ENCODE peak calls at places on chromosome 9, in six cellular contexts. One of them, this sample, is unnamed.

GRCh38 chr9:112059145-112059979 is 115.7 kb downstream of the SUSD1 start:
- DNase-seq in tibial nerve: peak; percentile 29
- DNase-seq in heart left ventricle: no peak
- DNase-seq in A549: peak; percentile 74
- DNase-seq in body of pancreas: peak; percentile 63
- DNase-seq in gastrocnemius medialis: no peak
- DNase-seq in this sample: no peak

GRCh38 chr9:91200692-91201336 is 160.9 kb downstream of the AUH start:
- DNase-seq in tibial nerve: no peak
- DNase-seq in body of pancreas: no peak
- DNase-seq in heart left ventricle: no peak
- DNase-seq in gastrocnemius medialis: no peak
- DNase-seq in A549: no peak
- DNase-seq in this sample: no peak

GRCh38 chr9:85858351-85858750 is 82.6 kb upstream of the NAA35 start:
- DNase-seq in heart left ventricle: no peak
- DNase-seq in A549: no peak
- DNase-seq in tibial nerve: no peak
- DNase-seq in gastrocnemius medialis: no peak
- DNase-seq in body of pancreas: no peak
- DNase-seq in this sample: no peak

GRCh38 chr9:98974106-98974505 is 30.4 kb downstream of the COL15A1 start:
- DNase-seq in tibial nerve: no peak
- DNase-seq in gastrocnemius medialis: no peak
- DNase-seq in heart left ventricle: no peak
- DNase-seq in A549: no peak
- DNase-seq in body of pancreas: no peak
- DNase-seq in this sample: no peak

GRCh38 chr9:79176298-79176697 is 395.5 kb upstream of the TLE4 start:
- DNase-seq in gastrocnemius medialis: no peak
- DNase-seq in A549: no peak
- DNase-seq in heart left ventricle: no peak
- DNase-seq in body of pancreas: no peak
- DNase-seq in tibial nerve: no peak
- DNase-seq in this sample: no peak

GRCh38 chr9:83935276-83935890 is 14.2 kb upstream of the KIF27 start:
- DNase-seq in A549: no peak
- DNase-seq in body of pancreas: peak; percentile 56
- DNase-seq in heart left ventricle: no peak
- DNase-seq in tibial nerve: no peak
- DNase-seq in gastrocnemius medialis: no peak
- DNase-seq in this sample: no peak

GRCh38 chr9:133666387-133666786 is 30.2 kb downstream of the DBH start:
- DNase-seq in heart left ventricle: no peak
- DNase-seq in A549: no peak
- DNase-seq in tibial nerve: no peak
- DNase-seq in body of pancreas: no peak
- DNase-seq in gastrocnemius medialis: no peak
- DNase-seq in this sample: no peak

GRCh38 chr9:137753192-137753765 is 124.3 kb upstream of the CACNA1B start:
- DNase-seq in tibial nerve: no peak
- DNase-seq in body of pancreas: no peak
- DNase-seq in heart left ventricle: no peak
- DNase-seq in A549: no peak
- DNase-seq in gastrocnemius medialis: no peak
- DNase-seq in this sample: no peak

GRCh38 chr9:112477330-112477729 is 9.3 kb upstream of the KIAA1958 start:
- DNase-seq in tibial nerve: no peak
- DNase-seq in body of pancreas: no peak
- DNase-seq in A549: no peak
- DNase-seq in heart left ventricle: no peak
- DNase-seq in gastrocnemius medialis: no peak
- DNase-seq in this sample: no peak

GRCh38 chr9:92325269-92325990 is at the start of the genes CENPP and NOL8:
- DNase-seq in tibial nerve: peak; percentile 80
- DNase-seq in gastrocnemius medialis: peak; percentile 80
- DNase-seq in heart left ventricle: peak; percentile 89
- DNase-seq in A549: peak; percentile 89
- DNase-seq in body of pancreas: peak; percentile 85
- DNase-seq in this sample: peak; percentile 90
- TF ChIP-seq POLR2A in tibial nerve: no peak
- TF ChIP-seq POLR2A in gastrocnemius medialis: no peak
- TF ChIP-seq POLR2A in heart left ventricle: no peak
- TF ChIP-seq POLR2A in A549: peak; percentile 81
- TF ChIP-seq POLR2A in body of pancreas: peak; percentile 52
- TF ChIP-seq POLR2A in this sample: peak; percentile 76

GRCh38 chr9:129860653-129861446 is 25.6 kb downstream of the USP20 start:
- DNase-seq in heart left ventricle: no peak
- DNase-seq in body of pancreas: no peak
- DNase-seq in tibial nerve: no peak
- DNase-seq in gastrocnemius medialis: no peak
- DNase-seq in A549: no peak
- DNase-seq in this sample: peak; percentile 62

GRCh38 chr9:129857207-129857606 is 21.9 kb downstream of the USP20 start:
- DNase-seq in A549: no peak
- DNase-seq in tibial nerve: no peak
- DNase-seq in heart left ventricle: no peak
- DNase-seq in gastrocnemius medialis: no peak
- DNase-seq in body of pancreas: no peak
- DNase-seq in this sample: no peak

GRCh38 chr9:129854588-129855110 is 19.4 kb downstream of the USP20 start:
- DNase-seq in gastrocnemius medialis: no peak
- DNase-seq in A549: no peak
- DNase-seq in tibial nerve: no peak
- DNase-seq in body of pancreas: no peak
- DNase-seq in heart left ventricle: no peak
- DNase-seq in this sample: no peak

GRCh38 chr9:129861447-129861827 is 26.2 kb downstream of the USP20 start:
- DNase-seq in A549: no peak
- DNase-seq in body of pancreas: no peak
- DNase-seq in heart left ventricle: no peak
- DNase-seq in tibial nerve: no peak
- DNase-seq in gastrocnemius medialis: no peak
- DNase-seq in this sample: no peak

GRCh38 chr9:129858167-129858962 is 23.1 kb downstream of the USP20 start:
- DNase-seq in A549: no peak
- DNase-seq in body of pancreas: no peak
- DNase-seq in tibial nerve: no peak
- DNase-seq in heart left ventricle: no peak
- DNase-seq in gastrocnemius medialis: no peak
- DNase-seq in this sample: no peak
- TF ChIP-seq POLR2A in A549: no peak
- TF ChIP-seq POLR2A in body of pancreas: no peak
- TF ChIP-seq POLR2A in tibial nerve: no peak
- TF ChIP-seq POLR2A in heart left ventricle: no peak
- TF ChIP-seq POLR2A in gastrocnemius medialis: no peak
- TF ChIP-seq POLR2A in this sample: no peak

DNA sequence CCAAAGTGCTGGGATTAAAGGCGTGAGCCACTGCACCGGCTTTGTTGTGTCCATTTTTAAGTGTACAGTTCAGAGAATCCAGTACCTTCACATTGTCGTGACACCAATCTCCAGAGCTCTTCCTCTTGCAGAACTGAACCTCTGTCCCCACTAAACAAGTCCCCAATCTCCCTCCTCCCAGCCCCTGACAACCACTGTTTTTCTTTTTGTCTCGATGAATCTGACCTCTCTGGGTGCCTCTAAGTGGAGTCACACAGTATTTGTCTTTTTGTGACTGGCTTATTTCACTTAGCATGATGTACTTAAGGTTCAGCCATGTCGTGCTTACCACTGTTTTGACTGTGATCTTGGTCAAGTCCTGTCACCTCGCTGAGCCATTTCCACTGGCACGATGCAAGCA is 1.6 kb downstream of the WDR38 start:
- DNase-seq in body of pancreas: no peak
- DNase-seq in tibial nerve: no peak
- DNase-seq in heart left ventricle: no peak
- DNase-seq in gastrocnemius medialis: no peak
- DNase-seq in A549: no peak
- DNase-seq in this sample: peak; percentile 33
- TF ChIP-seq POLR2A in body of pancreas: no peak
- TF ChIP-seq POLR2A in tibial nerve: no peak
- TF ChIP-seq POLR2A in heart left ventricle: no peak
- TF ChIP-seq POLR2A in gastrocnemius medialis: no peak
- TF ChIP-seq POLR2A in A549: no peak
- TF ChIP-seq POLR2A in this sample: no peak

DNA sequence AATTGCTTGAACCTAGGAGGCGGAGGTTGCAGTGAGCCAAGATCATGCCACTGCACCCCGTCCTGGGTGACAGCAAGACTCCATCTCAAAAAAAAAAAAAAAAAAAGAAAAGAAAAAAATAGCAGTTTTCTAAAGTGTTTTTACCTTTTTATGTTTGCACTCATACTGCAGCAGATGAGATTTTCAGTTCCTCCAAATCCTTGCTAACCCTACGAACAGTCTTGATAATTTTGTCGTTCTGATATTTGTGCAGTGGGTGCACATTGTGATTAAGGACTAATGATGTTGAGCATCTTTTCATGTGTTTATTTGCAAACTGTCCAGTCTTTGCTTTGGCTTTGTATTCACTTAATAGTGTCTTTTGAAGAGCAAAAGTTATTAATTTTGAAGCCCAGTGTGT is 42.9 kb downstream of the ZCCHC7 start:
- DNase-seq in heart left ventricle: no peak
- DNase-seq in gastrocnemius medialis: no peak
- DNase-seq in body of pancreas: no peak
- DNase-seq in A549: no peak
- DNase-seq in tibial nerve: no peak
- DNase-seq in this sample: no peak
- TF ChIP-seq POLR2A in heart left ventricle: no peak
- TF ChIP-seq POLR2A in gastrocnemius medialis: no peak
- TF ChIP-seq POLR2A in body of pancreas: no peak
- TF ChIP-seq POLR2A in A549: no peak
- TF ChIP-seq POLR2A in tibial nerve: no peak
- TF ChIP-seq POLR2A in this sample: no peak

DNA sequence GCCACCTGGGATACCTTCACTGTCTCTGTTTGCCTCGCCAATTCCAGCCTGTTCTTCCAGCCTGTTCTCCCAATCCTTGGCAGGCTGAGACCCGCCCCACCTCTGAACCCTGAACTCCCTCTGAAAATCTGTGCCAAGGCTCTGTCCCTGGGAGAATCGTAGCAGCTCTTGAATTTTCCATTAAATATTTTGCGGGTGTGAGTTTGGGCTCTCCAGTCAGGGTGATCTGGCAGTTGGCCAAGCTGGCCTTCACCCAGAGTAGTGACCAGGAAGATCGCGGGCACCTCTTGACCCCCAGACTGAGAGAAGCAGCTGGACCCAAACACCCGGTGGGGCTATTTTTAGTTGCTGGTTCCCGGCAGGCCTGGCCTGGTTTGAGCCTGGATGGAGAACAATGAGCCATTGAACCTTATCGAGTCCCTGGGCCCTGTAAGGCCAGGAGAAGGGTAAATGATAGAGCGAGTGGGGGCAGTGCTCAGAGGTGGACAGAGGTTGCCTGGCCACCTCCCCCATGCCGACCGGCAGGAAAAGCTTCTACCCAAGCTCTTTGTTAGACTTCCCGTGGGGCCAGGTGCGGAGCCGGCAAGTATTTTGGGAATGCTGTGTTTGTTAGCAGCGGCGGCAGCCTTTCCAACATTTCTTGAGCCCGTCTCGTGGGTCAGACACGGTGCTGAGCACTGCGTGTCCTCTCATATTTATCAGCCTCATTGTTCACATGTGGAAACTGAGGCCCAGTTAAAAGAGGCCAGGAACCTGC is 146.2 kb downstream of the RGS3 start:
- DNase-seq in A549: no peak
- DNase-seq in body of pancreas: peak; percentile 91
- DNase-seq in heart left ventricle: peak; percentile 90
- DNase-seq in tibial nerve: peak; percentile 84
- DNase-seq in gastrocnemius medialis: no peak
- DNase-seq in this sample: no peak
- TF ChIP-seq POLR2A in A549: no peak
- TF ChIP-seq POLR2A in body of pancreas: peak; percentile 46
- TF ChIP-seq POLR2A in heart left ventricle: no peak
- TF ChIP-seq POLR2A in tibial nerve: no peak
- TF ChIP-seq POLR2A in gastrocnemius medialis: no peak
- TF ChIP-seq POLR2A in this sample: no peak

DNA sequence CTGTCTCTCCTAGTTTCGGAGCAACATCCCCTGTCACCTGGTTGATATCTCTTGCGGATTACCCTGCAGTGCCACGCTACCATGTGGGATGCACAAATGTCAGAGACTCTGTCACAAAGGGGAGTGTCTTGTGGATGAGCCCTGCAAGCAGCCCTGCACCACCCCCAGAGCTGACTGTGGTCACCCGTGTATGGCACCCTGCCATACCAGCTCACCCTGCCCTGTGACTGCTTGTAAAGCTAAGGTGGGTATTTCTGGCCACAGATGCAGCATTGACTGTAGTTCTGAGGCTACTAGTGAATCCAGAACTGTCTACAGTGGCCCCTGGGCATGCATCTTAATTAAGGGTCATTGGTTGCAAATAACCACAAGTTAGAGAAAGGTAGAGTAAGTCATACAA is 50.8 kb downstream of the AQP7 start:
- DNase-seq in body of pancreas: no peak
- DNase-seq in A549: no peak
- DNase-seq in heart left ventricle: no peak
- DNase-seq in tibial nerve: no peak
- DNase-seq in gastrocnemius medialis: no peak
- DNase-seq in this sample: no peak
- TF ChIP-seq POLR2A in body of pancreas: no peak
- TF ChIP-seq POLR2A in A549: no peak
- TF ChIP-seq POLR2A in heart left ventricle: no peak
- TF ChIP-seq POLR2A in tibial nerve: no peak
- TF ChIP-seq POLR2A in gastrocnemius medialis: no peak
- TF ChIP-seq POLR2A in this sample: no peak

GRCh38 chr9:35664531-35665470 is at the start of gene ARHGEF39:
- DNase-seq in body of pancreas: peak; percentile 85
- DNase-seq in heart left ventricle: peak; percentile 92
- DNase-seq in A549: peak; percentile 94
- DNase-seq in gastrocnemius medialis: peak; percentile 47
- DNase-seq in tibial nerve: peak; percentile 55
- DNase-seq in this sample: peak; percentile 86

GRCh38 chr9:35662437-35662836 is 2.6 kb downstream of the ARHGEF39 start:
- DNase-seq in A549: no peak
- DNase-seq in body of pancreas: no peak
- DNase-seq in heart left ventricle: no peak
- DNase-seq in gastrocnemius medialis: no peak
- DNase-seq in tibial nerve: no peak
- DNase-seq in this sample: no peak

GRCh38 chr9:35659340-35659739 is 1.2 kb downstream of the CCDC107 start:
- DNase-seq in heart left ventricle: no peak
- DNase-seq in body of pancreas: no peak
- DNase-seq in gastrocnemius medialis: no peak
- DNase-seq in tibial nerve: no peak
- DNase-seq in A549: no peak
- DNase-seq in this sample: peak; percentile 18

GRCh38 chr9:35660966-35661413 is 2.9 kb downstream of the CCDC107 start:
- DNase-seq in body of pancreas: peak; percentile 77
- DNase-seq in tibial nerve: no peak
- DNase-seq in gastrocnemius medialis: no peak
- DNase-seq in heart left ventricle: no peak
- DNase-seq in A549: no peak
- DNase-seq in this sample: no peak

GRCh38 chr9:35661756-35662350 is 3.1 kb downstream of the ARHGEF39 start:
- DNase-seq in A549: no peak
- DNase-seq in gastrocnemius medialis: no peak
- DNase-seq in tibial nerve: no peak
- DNase-seq in heart left ventricle: no peak
- DNase-seq in body of pancreas: no peak
- DNase-seq in this sample: no peak
- TF ChIP-seq POLR2A in A549: no peak
- TF ChIP-seq POLR2A in gastrocnemius medialis: no peak
- TF ChIP-seq POLR2A in tibial nerve: no peak
- TF ChIP-seq POLR2A in heart left ventricle: no peak
- TF ChIP-seq POLR2A in body of pancreas: no peak
- TF ChIP-seq POLR2A in this sample: no peak

This sample was measured in NB4.